ENCODE peak calls at places on chromosomes 5 and 9, in six cellular contexts. U is ovary, B is right lobe of liver, V is esophagus squamous epithelium, T is body of pancreas, X is stomach. C is an unnamed sample.

GRCh38 chr5:98780390-98780789 is 6.9 kb downstream of the RGMB start:
- DNase-seq in B (no peak), T (no peak), U (no peak), V (no peak), X (no peak), C (no peak)

GRCh38 chr5:6493681-6494454 is 45.2 kb downstream of the UBE2QL1 start:
- DNase-seq in X (no peak), U (no peak), B (no peak), V (no peak), T (no peak), C (no peak)

GRCh38 chr5:84242286-84242685 is 142.4 kb downstream of the EDIL3 start:
- DNase-seq in T (no peak), U (no peak), V (no peak), X (no peak), B (no peak), C (no peak)

GRCh38 chr5:150960791-150961396 is 56.1 kb upstream of the ZNF300 start:
- DNase-seq in B (no peak), X (no peak), T (no peak), U (no peak), V (no peak), C (no peak)

GRCh38 chr9:117487555-117488175 is 72.8 kb upstream of the ASTN2 start:
- DNase-seq in X (peak), B (peak), T (peak), V (no peak), U (peak), C (peak)

GRCh38 chr5:102152906-102153787 is 142.9 kb downstream of the SLCO4C1 start:
- DNase-seq in X (no peak), B (no peak), V (no peak), U (no peak), T (no peak), C (no peak)

GRCh38 chr9:128362774-128363173 is 8.4 kb upstream of the URM1 start:
- DNase-seq in T (no peak), X (no peak), U (no peak), V (no peak), B (no peak), C (no peak)

GRCh38 chr5:144125163-144125726 is 45.2 kb downstream of the YIPF5 start:
- DNase-seq in T (no peak), B (no peak), U (no peak), V (no peak), X (no peak), C (no peak)

GRCh38 chr5:41856644-41857491 is 13.4 kb downstream of the OXCT1 start:
- DNase-seq in U (peak), X (no peak), T (peak), B (no peak), V (no peak), C (peak)

GRCh38 chr5:134555889-134556311 is 30.4 kb downstream of the JADE2 start:
- DNase-seq in B (no peak), U (no peak), T (peak), X (peak), V (no peak), C (peak)

GRCh38 chr5:35129276-35129675 is 81.5 kb upstream of the AGXT2 start:
- DNase-seq in U (no peak), X (no peak), V (no peak), B (no peak), T (no peak), C (no peak)

GRCh38 chr5:11791777-11792176 is 112.5 kb downstream of the CTNND2 start:
- DNase-seq in X (peak), T (peak), U (no peak), V (no peak), B (no peak), C (no peak)

GRCh38 chr9:116250881-116251280 is 97.3 kb downstream of the PAPPA start:
- DNase-seq in T (no peak), U (no peak), V (no peak), X (no peak), B (no peak), C (no peak)

GRCh38 chr9:107597743-107598217 is 108.2 kb upstream of the KLF4 start:
- DNase-seq in V (no peak), X (no peak), B (peak), T (peak), U (no peak), C (peak)

GRCh38 chr5:82673460-82673859 is 395.3 kb upstream of the RPS23 start:
- DNase-seq in B (no peak), X (no peak), V (no peak), T (no peak), U (no peak), C (no peak)

GRCh38 chr5:141547488-141547887 is 58.6 kb downstream of the PCDHGC5 start:
- DNase-seq in X (no peak), V (no peak), U (no peak), T (no peak), B (no peak), C (no peak)

GRCh38 chr5:151208481-151208914 is 15.4 kb downstream of the CCDC69 start:
- DNase-seq in U (no peak), T (peak), B (no peak), X (no peak), V (no peak), C (no peak)

GRCh38 chr5:172575416-172575815 is 65.6 kb upstream of the NEURL1B start:
- DNase-seq in T (no peak), V (no peak), X (no peak), U (no peak), B (no peak), C (no peak)

GRCh38 chr5:115785395-115786009 is 31.0 kb downstream of the CDO1 start:
- DNase-seq in B (no peak), X (no peak), T (no peak), V (no peak), U (no peak), C (no peak)

GRCh38 chr5:169656125-169656990 is 19.3 kb downstream of the DOCK2 start:
- DNase-seq in V (no peak), T (no peak), U (no peak), X (no peak), B (no peak), C (no peak)

GRCh38 chr5:132053483-132053882 is 7.0 kb upstream of the IL3 start:
- DNase-seq in B (no peak), V (no peak), T (no peak), U (no peak), X (no peak), C (no peak)

GRCh38 chr9:78821126-78821822 is 524.3 kb downstream of the PSAT1 start:
- DNase-seq in T (peak), B (no peak), U (no peak), V (no peak), X (no peak), C (no peak)

GRCh38 chr5:174358276-174358675 is 312.8 kb downstream of the NSG2 start:
- DNase-seq in V (no peak), X (no peak), T (no peak), U (no peak), B (no peak), C (no peak)
- H3K4me3 ChIP-seq in V (no peak), X (no peak), T (no peak), U (no peak), B (no peak), C (no peak)

GRCh38 chr9:120913673-120914266 is 12.8 kb downstream of the TRAF1 start:
- DNase-seq in X (no peak), T (no peak), B (no peak), U (no peak), V (no peak), C (no peak)

GRCh38 chr9:120914953-120915352 is 11.6 kb downstream of the TRAF1 start:
- DNase-seq in B (no peak), T (no peak), V (no peak), U (no peak), X (no peak), C (no peak)

GRCh38 chr9:120912958-120913672 is 13.5 kb downstream of the TRAF1 start:
- DNase-seq in B (no peak), V (no peak), T (no peak), X (no peak), U (no peak), C (no peak)

GRCh38 chr9:120915854-120916495 is 10.6 kb downstream of the TRAF1 start:
- DNase-seq in B (no peak), V (no peak), X (no peak), U (no peak), T (no peak), C (no peak)

DNA sequence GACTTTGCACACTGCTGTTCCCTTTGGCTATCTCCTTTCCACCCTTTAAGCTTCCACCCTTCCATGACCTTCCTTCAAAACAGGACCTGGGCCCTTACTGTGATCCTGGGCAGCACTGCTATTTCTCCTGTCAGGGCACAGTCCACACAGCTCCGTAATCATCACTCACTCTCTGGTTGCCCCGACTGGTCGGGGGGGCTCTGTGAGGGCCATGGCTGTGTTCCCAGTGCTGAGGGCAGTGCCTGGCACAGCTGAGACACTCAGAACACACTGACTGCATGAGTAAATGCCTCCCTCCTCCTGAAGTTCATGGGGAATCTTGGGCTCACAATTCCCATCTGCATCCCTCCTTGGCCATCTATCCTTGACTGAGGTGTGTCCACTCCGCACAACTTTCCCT is 12.2 kb downstream of the TRAF1 start:
- DNase-seq in B (no peak), T (no peak), V (no peak), U (no peak), X (no peak), C (no peak)
- TF ChIP-seq POLR2A in B (no peak), T (no peak), V (no peak), U (no peak), X (no peak), C (no peak)

DNA sequence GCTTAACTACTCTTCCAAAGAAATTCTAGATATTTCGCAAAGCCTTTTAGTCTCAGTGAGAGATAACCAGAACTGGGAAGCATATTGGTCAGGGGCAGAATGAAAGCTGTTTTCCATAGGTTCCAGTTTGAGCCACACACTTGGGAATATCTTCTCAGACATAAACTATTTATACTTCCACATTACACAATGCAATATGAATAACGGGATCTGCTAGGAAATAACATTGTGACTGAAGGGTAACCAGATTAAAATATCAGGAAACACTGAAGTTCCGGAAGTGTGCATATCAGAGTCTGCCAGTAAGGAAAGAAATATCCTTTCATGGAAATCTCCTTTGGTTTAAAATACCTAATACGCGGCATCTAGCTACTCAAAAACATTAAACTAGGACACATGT is 56.4 kb downstream of the ST8SIA4 start:
- DNase-seq in V (no peak), B (no peak), X (no peak), T (no peak), U (no peak), C (no peak)
- H3K4me3 ChIP-seq in V (no peak), B (no peak), X (no peak), T (no peak), U (no peak), C (no peak)

GRCh38 chr5:88883059-88883565 is at the start of gene MEF2C:
- DNase-seq in B (peak), U (peak), T (peak), V (peak), X (peak), C (peak)
- TF ChIP-seq POLR2A in B (peak), U (peak), T (no peak), V (peak), X (no peak), C (peak)

GRCh38 chr9:123318961-123319421 is 37.0 kb upstream of the CRB2 start:
- DNase-seq in B (no peak), T (no peak), V (no peak), X (peak), U (no peak), C (no peak)
- H3K4me3 ChIP-seq in B (no peak), T (no peak), V (no peak), X (no peak), U (no peak), C (no peak)

GRCh38 chr5:10607023-10607665 is 43.3 kb downstream of the ANKRD33B start:
- DNase-seq in V (no peak), U (no peak), B (no peak), T (no peak), X (no peak), C (peak)
- TF ChIP-seq POLR2A in V (no peak), U (no peak), B (no peak), T (no peak), X (no peak), C (no peak)

GRCh38 chr5:177362102-177362868 is 4.6 kb downstream of the RGS14 start:
- DNase-seq in U (no peak), V (no peak), T (no peak), X (peak), B (peak), C (no peak)

GRCh38 chr5:177361418-177362101 is 3.8 kb downstream of the RGS14 start:
- DNase-seq in T (no peak), U (no peak), B (peak), V (no peak), X (no peak), C (no peak)

GRCh38 chr5:177364159-177364962 is 6.6 kb downstream of the RGS14 start:
- DNase-seq in X (no peak), T (no peak), B (peak), U (no peak), V (no peak), C (no peak)

GRCh38 chr5:177362871-177363507 is 5.3 kb downstream of the RGS14 start:
- DNase-seq in B (peak), U (peak), T (peak), V (no peak), X (peak), C (peak)

GRCh38 chr5:177363565-177363964 is 5.8 kb downstream of the RGS14 start:
- DNase-seq in T (no peak), B (peak), U (no peak), V (no peak), X (no peak), C (no peak)
- H3K4me3 ChIP-seq in T (no peak), B (peak), U (peak), V (peak), X (peak), C (no peak)

DNA sequence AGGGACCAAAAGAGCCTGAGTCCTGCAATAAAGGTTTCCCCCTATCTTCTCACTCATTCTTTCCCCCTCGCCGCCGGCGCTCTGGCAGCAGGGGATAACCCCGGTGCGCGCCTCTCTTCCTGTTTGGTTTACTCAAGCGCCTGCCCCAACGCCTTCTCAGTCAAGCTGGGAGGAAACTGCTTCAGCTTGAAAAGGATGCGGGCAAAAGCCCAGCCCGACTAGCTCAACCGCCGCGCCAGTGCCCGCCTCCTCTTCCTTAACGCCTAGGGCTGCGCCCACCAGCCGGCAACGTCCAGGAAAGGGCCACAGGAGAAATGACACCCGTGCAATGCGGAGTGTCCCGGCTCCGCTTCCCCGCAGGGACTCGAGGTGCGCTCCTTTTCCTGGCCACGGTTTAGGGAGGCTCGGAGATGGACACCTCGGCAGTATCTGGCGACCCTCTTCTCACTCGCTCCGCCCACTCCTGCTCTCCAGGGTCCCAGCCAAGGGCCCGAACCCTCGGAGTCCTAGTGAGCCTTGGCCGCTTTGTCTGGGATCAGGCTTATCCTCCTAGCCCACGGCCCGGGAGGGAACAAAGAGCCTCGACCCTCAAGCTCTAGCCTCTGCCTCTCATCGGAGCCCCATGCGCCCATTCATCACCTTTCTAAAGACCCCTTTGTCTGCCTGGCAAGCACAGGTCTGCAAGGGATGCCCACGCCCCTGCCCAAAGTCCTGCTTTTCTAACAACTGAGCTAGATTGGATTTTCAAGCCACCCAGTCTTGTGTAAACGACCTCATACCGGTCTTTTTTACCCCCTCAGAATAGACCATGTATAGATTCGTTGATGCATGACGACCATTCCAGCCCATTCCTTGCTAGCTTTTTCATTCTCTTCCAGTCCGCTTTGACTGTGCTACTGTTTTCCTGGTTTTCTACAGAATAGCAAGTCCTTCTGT is 2.0 kb downstream of the ST8SIA4 start:
- DNase-seq in T (peak), V (peak), U (no peak), B (peak), X (peak), C (peak)
- TF ChIP-seq POLR2A in T (no peak), V (peak), U (no peak), B (peak), X (no peak), C (peak)

C was measured in transverse colon.